ENCODE peak calls at places on chromosome 3, in seven cellular contexts. One of them, this sample, is unnamed.

GRCh38 chr3:170205302-170205701 is 16.9 kb upstream of the PRKCI start:
- DNase-seq in amniotic epithelial cell: peak; percentile 31
- DNase-seq in naive thymus-derived CD8-positive, alpha-beta T cell: no peak
- DNase-seq in EL: no peak
- DNase-seq in esophagus squamous epithelium: no peak
- DNase-seq in cerebellar nuclear complex: no peak
- DNase-seq in cardiac fibroblast: peak; percentile 44
- DNase-seq in this sample: no peak

GRCh38 chr3:14587733-14588360 is 47.7 kb upstream of the GRIP2 start:
- DNase-seq in amniotic epithelial cell: peak; percentile 72
- DNase-seq in cardiac fibroblast: peak; percentile 24
- DNase-seq in EL: peak; percentile 81
- DNase-seq in esophagus squamous epithelium: no peak
- DNase-seq in cerebellar nuclear complex: no peak
- DNase-seq in naive thymus-derived CD8-positive, alpha-beta T cell: no peak
- DNase-seq in this sample: no peak

GRCh38 chr3:132160218-132160617 is 125.4 kb upstream of the CPNE4 start:
- DNase-seq in naive thymus-derived CD8-positive, alpha-beta T cell: no peak
- DNase-seq in cardiac fibroblast: no peak
- DNase-seq in amniotic epithelial cell: no peak
- DNase-seq in cerebellar nuclear complex: no peak
- DNase-seq in esophagus squamous epithelium: no peak
- DNase-seq in EL: no peak
- DNase-seq in this sample: no peak

GRCh38 chr3:51311055-51311454 is 74.0 kb upstream of the MANF start:
- DNase-seq in esophagus squamous epithelium: no peak
- DNase-seq in amniotic epithelial cell: peak; percentile 10
- DNase-seq in EL: peak; percentile 18
- DNase-seq in naive thymus-derived CD8-positive, alpha-beta T cell: peak; percentile 41
- DNase-seq in cerebellar nuclear complex: no peak
- DNase-seq in cardiac fibroblast: peak; percentile 53
- DNase-seq in this sample: peak; percentile 21

GRCh38 chr3:183313331-183313730 is 60.3 kb downstream of the B3GNT5 start:
- DNase-seq in cerebellar nuclear complex: no peak
- DNase-seq in esophagus squamous epithelium: no peak
- DNase-seq in amniotic epithelial cell: no peak
- DNase-seq in cardiac fibroblast: no peak
- DNase-seq in naive thymus-derived CD8-positive, alpha-beta T cell: no peak
- DNase-seq in EL: no peak
- DNase-seq in this sample: no peak

GRCh38 chr3:65785065-65785645 is 253.6 kb downstream of the MAGI1 start:
- DNase-seq in EL: peak; percentile 67
- DNase-seq in esophagus squamous epithelium: no peak
- DNase-seq in cardiac fibroblast: peak; percentile 84
- DNase-seq in cerebellar nuclear complex: no peak
- DNase-seq in naive thymus-derived CD8-positive, alpha-beta T cell: no peak
- DNase-seq in amniotic epithelial cell: peak; percentile 70
- DNase-seq in this sample: peak; percentile 42

GRCh38 chr3:187628169-187628568 is 42.0 kb downstream of the SST start:
- DNase-seq in naive thymus-derived CD8-positive, alpha-beta T cell: no peak
- DNase-seq in cerebellar nuclear complex: no peak
- DNase-seq in cardiac fibroblast: no peak
- DNase-seq in EL: no peak
- DNase-seq in esophagus squamous epithelium: no peak
- DNase-seq in amniotic epithelial cell: no peak
- DNase-seq in this sample: no peak

GRCh38 chr3:99012051-99012450 is 110.6 kb upstream of the DCBLD2 start:
- DNase-seq in cerebellar nuclear complex: no peak
- DNase-seq in cardiac fibroblast: no peak
- DNase-seq in esophagus squamous epithelium: no peak
- DNase-seq in naive thymus-derived CD8-positive, alpha-beta T cell: no peak
- DNase-seq in amniotic epithelial cell: peak; percentile 7
- DNase-seq in EL: no peak
- DNase-seq in this sample: no peak

GRCh38 chr3:17846466-17846865 is 104.0 kb upstream of the TBC1D5 start:
- DNase-seq in cerebellar nuclear complex: no peak
- DNase-seq in naive thymus-derived CD8-positive, alpha-beta T cell: no peak
- DNase-seq in EL: peak; percentile 17
- DNase-seq in esophagus squamous epithelium: no peak
- DNase-seq in cardiac fibroblast: no peak
- DNase-seq in amniotic epithelial cell: no peak
- DNase-seq in this sample: no peak

GRCh38 chr3:146181181-146181580 is 20.2 kb upstream of the PLOD2 start:
- DNase-seq in cerebellar nuclear complex: no peak
- DNase-seq in esophagus squamous epithelium: no peak
- DNase-seq in naive thymus-derived CD8-positive, alpha-beta T cell: no peak
- DNase-seq in EL: no peak
- DNase-seq in amniotic epithelial cell: no peak
- DNase-seq in cardiac fibroblast: no peak
- DNase-seq in this sample: no peak

GRCh38 chr3:58021072-58021959 is 13.1 kb downstream of the FLNB start:
- DNase-seq in amniotic epithelial cell: no peak
- DNase-seq in cerebellar nuclear complex: no peak
- DNase-seq in cardiac fibroblast: no peak
- DNase-seq in esophagus squamous epithelium: no peak
- DNase-seq in naive thymus-derived CD8-positive, alpha-beta T cell: no peak
- DNase-seq in EL: no peak
- DNase-seq in this sample: no peak

GRCh38 chr3:99504258-99504657 is 134.1 kb upstream of the COL8A1 start:
- DNase-seq in esophagus squamous epithelium: no peak
- DNase-seq in naive thymus-derived CD8-positive, alpha-beta T cell: no peak
- DNase-seq in EL: peak; percentile 73
- DNase-seq in cardiac fibroblast: no peak
- DNase-seq in amniotic epithelial cell: peak; percentile 47
- DNase-seq in cerebellar nuclear complex: no peak
- DNase-seq in this sample: no peak

GRCh38 chr3:110138966-110139555 is 801.7 kb upstream of the DPPA4 start:
- DNase-seq in amniotic epithelial cell: no peak
- DNase-seq in cardiac fibroblast: no peak
- DNase-seq in esophagus squamous epithelium: no peak
- DNase-seq in EL: no peak
- DNase-seq in naive thymus-derived CD8-positive, alpha-beta T cell: no peak
- DNase-seq in cerebellar nuclear complex: no peak
- DNase-seq in this sample: no peak

GRCh38 chr3:21274000-21274671 is 476.9 kb downstream of the ZNF385D start:
- DNase-seq in cardiac fibroblast: peak; percentile 19
- DNase-seq in esophagus squamous epithelium: no peak
- DNase-seq in EL: peak; percentile 62
- DNase-seq in amniotic epithelial cell: peak; percentile 6
- DNase-seq in naive thymus-derived CD8-positive, alpha-beta T cell: no peak
- DNase-seq in cerebellar nuclear complex: no peak
- DNase-seq in this sample: no peak

GRCh38 chr3:9067352-9067975 is 104.2 kb upstream of the RAD18 start:
- DNase-seq in amniotic epithelial cell: peak; percentile 55
- DNase-seq in esophagus squamous epithelium: no peak
- DNase-seq in EL: peak; percentile 68
- DNase-seq in naive thymus-derived CD8-positive, alpha-beta T cell: peak; percentile 4
- DNase-seq in cerebellar nuclear complex: peak; percentile 21
- DNase-seq in cardiac fibroblast: peak; percentile 78
- DNase-seq in this sample: peak; percentile 34

GRCh38 chr3:172543884-172544283 is 20.7 kb upstream of the TNFSF10 start:
- DNase-seq in cerebellar nuclear complex: no peak
- DNase-seq in esophagus squamous epithelium: no peak
- DNase-seq in naive thymus-derived CD8-positive, alpha-beta T cell: no peak
- DNase-seq in amniotic epithelial cell: no peak
- DNase-seq in EL: no peak
- DNase-seq in cardiac fibroblast: no peak
- DNase-seq in this sample: no peak

GRCh38 chr3:97882975-97883598 is 61.3 kb downstream of the CRYBG3 start:
- DNase-seq in naive thymus-derived CD8-positive, alpha-beta T cell: peak; percentile 5
- DNase-seq in cardiac fibroblast: peak; percentile 64
- DNase-seq in cerebellar nuclear complex: no peak
- DNase-seq in amniotic epithelial cell: peak; percentile 74
- DNase-seq in EL: peak; percentile 54
- DNase-seq in esophagus squamous epithelium: no peak
- DNase-seq in this sample: no peak

GRCh38 chr3:23676093-23676492 is 129.7 kb upstream of the UBE2E1 start:
- DNase-seq in esophagus squamous epithelium: no peak
- DNase-seq in cerebellar nuclear complex: no peak
- DNase-seq in EL: peak; percentile 49
- DNase-seq in cardiac fibroblast: no peak
- DNase-seq in amniotic epithelial cell: peak; percentile 15
- DNase-seq in naive thymus-derived CD8-positive, alpha-beta T cell: no peak
- DNase-seq in this sample: no peak

GRCh38 chr3:149044329-149045083 is 41.8 kb downstream of the HLTF start:
- DNase-seq in esophagus squamous epithelium: no peak
- DNase-seq in amniotic epithelial cell: no peak
- DNase-seq in cerebellar nuclear complex: no peak
- DNase-seq in naive thymus-derived CD8-positive, alpha-beta T cell: no peak
- DNase-seq in cardiac fibroblast: no peak
- DNase-seq in EL: no peak
- DNase-seq in this sample: no peak

GRCh38 chr3:33791477-33792166 is 6.8 kb upstream of the PDCD6IP start:
- DNase-seq in EL: peak; percentile 18
- DNase-seq in naive thymus-derived CD8-positive, alpha-beta T cell: no peak
- DNase-seq in cardiac fibroblast: no peak
- DNase-seq in cerebellar nuclear complex: no peak
- DNase-seq in amniotic epithelial cell: peak; percentile 92
- DNase-seq in esophagus squamous epithelium: no peak
- DNase-seq in this sample: peak; percentile 92

GRCh38 chr3:160564205-160564922 is 1.0 kb downstream of the KPNA4 start:
- DNase-seq in cerebellar nuclear complex: no peak
- DNase-seq in EL: peak; percentile 30
- DNase-seq in naive thymus-derived CD8-positive, alpha-beta T cell: peak; percentile 18
- DNase-seq in amniotic epithelial cell: no peak
- DNase-seq in cardiac fibroblast: no peak
- DNase-seq in esophagus squamous epithelium: no peak
- DNase-seq in this sample: peak; percentile 57

GRCh38 chr3:16151109-16151508 is 23.4 kb upstream of the GALNT15 start:
- DNase-seq in esophagus squamous epithelium: no peak
- DNase-seq in EL: peak; percentile 80
- DNase-seq in naive thymus-derived CD8-positive, alpha-beta T cell: no peak
- DNase-seq in cardiac fibroblast: peak; percentile 94
- DNase-seq in cerebellar nuclear complex: no peak
- DNase-seq in amniotic epithelial cell: peak; percentile 97
- DNase-seq in this sample: peak; percentile 66

GRCh38 chr3:197420115-197420514 is 121.7 kb upstream of the DLG1 start:
- DNase-seq in naive thymus-derived CD8-positive, alpha-beta T cell: no peak
- DNase-seq in esophagus squamous epithelium: no peak
- DNase-seq in EL: no peak
- DNase-seq in cerebellar nuclear complex: no peak
- DNase-seq in amniotic epithelial cell: peak; percentile 27
- DNase-seq in cardiac fibroblast: no peak
- DNase-seq in this sample: no peak

GRCh38 chr3:145251311-145251710 is 909.7 kb downstream of the PLOD2 start:
- DNase-seq in naive thymus-derived CD8-positive, alpha-beta T cell: no peak
- DNase-seq in cerebellar nuclear complex: no peak
- DNase-seq in esophagus squamous epithelium: no peak
- DNase-seq in EL: no peak
- DNase-seq in amniotic epithelial cell: no peak
- DNase-seq in cardiac fibroblast: no peak
- DNase-seq in this sample: no peak

GRCh38 chr3:169664034-169664820 is 715 bp upstream of the MECOM start:
- DNase-seq in EL: no peak
- DNase-seq in esophagus squamous epithelium: no peak
- DNase-seq in cerebellar nuclear complex: no peak
- DNase-seq in cardiac fibroblast: peak; percentile 30
- DNase-seq in amniotic epithelial cell: no peak
- DNase-seq in naive thymus-derived CD8-positive, alpha-beta T cell: no peak
- DNase-seq in this sample: no peak

GRCh38 chr3:155854147-155854940 is at the start of gene SLC33A1:
- DNase-seq in EL: peak; percentile 100
- DNase-seq in cardiac fibroblast: peak; percentile 100
- DNase-seq in cerebellar nuclear complex: peak; percentile 88
- DNase-seq in amniotic epithelial cell: peak; percentile 99
- DNase-seq in naive thymus-derived CD8-positive, alpha-beta T cell: peak; percentile 99
- DNase-seq in esophagus squamous epithelium: peak; percentile 95
- DNase-seq in this sample: peak; percentile 99

GRCh38 chr3:192869131-192870027 is 48.3 kb downstream of the MB21D2 start:
- DNase-seq in EL: peak; percentile 79
- DNase-seq in esophagus squamous epithelium: no peak
- DNase-seq in amniotic epithelial cell: no peak
- DNase-seq in naive thymus-derived CD8-positive, alpha-beta T cell: no peak
- DNase-seq in cerebellar nuclear complex: no peak
- DNase-seq in cardiac fibroblast: peak; percentile 47
- DNase-seq in this sample: no peak

This sample was measured in erythroblast.